ENCODE peak calls at places on chromosomes 1 and 21, in seven cellular contexts. One of them, this sample, is unnamed.

GRCh38 chr1:159817276-159818041 is 9.2 kb upstream of the SLAMF8 start:
- DNase-seq in heart left ventricle: no peak
- DNase-seq in HFF-Myc: no peak
- DNase-seq in pancreas: no peak
- DNase-seq in left ventricle myocardium inferior: no peak
- DNase-seq in endothelial cell of umbilical vein: peak
- DNase-seq in endodermal cell: no peak
- DNase-seq in this sample: no peak

GRCh38 chr1:206735553-206736031 is 35.0 kb upstream of the IL19 start:
- DNase-seq in pancreas: no peak
- DNase-seq in endothelial cell of umbilical vein: peak
- DNase-seq in left ventricle myocardium inferior: no peak
- DNase-seq in heart left ventricle: no peak
- DNase-seq in endodermal cell: no peak
- DNase-seq in HFF-Myc: no peak
- DNase-seq in this sample: no peak

GRCh38 chr1:221856188-221857093 is 114.6 kb upstream of the DUSP10 start:
- DNase-seq in pancreas: no peak
- DNase-seq in left ventricle myocardium inferior: no peak
- DNase-seq in heart left ventricle: no peak
- DNase-seq in HFF-Myc: no peak
- DNase-seq in endothelial cell of umbilical vein: no peak
- DNase-seq in endodermal cell: no peak
- DNase-seq in this sample: no peak

GRCh38 chr1:159746676-159747075 is 32.3 kb upstream of the CRP start:
- DNase-seq in HFF-Myc: no peak
- DNase-seq in pancreas: no peak
- DNase-seq in heart left ventricle: no peak
- DNase-seq in endodermal cell: no peak
- DNase-seq in endothelial cell of umbilical vein: peak
- DNase-seq in left ventricle myocardium inferior: no peak
- DNase-seq in this sample: no peak

GRCh38 chr1:8113257-8114220 is 87.4 kb upstream of the ERRFI1 start:
- DNase-seq in endodermal cell: no peak
- DNase-seq in HFF-Myc: no peak
- DNase-seq in left ventricle myocardium inferior: no peak
- DNase-seq in heart left ventricle: peak
- DNase-seq in endothelial cell of umbilical vein: peak
- DNase-seq in pancreas: no peak
- DNase-seq in this sample: no peak

GRCh38 chr1:245105815-245106410 is 48.9 kb upstream of the KIF26B start:
- DNase-seq in endodermal cell: no peak
- DNase-seq in endothelial cell of umbilical vein: no peak
- DNase-seq in heart left ventricle: no peak
- DNase-seq in pancreas: no peak
- DNase-seq in left ventricle myocardium inferior: no peak
- DNase-seq in HFF-Myc: no peak
- DNase-seq in this sample: no peak

GRCh38 chr1:240956424-240956823 is 344.5 kb upstream of the GREM2 start:
- DNase-seq in HFF-Myc: no peak
- DNase-seq in pancreas: no peak
- DNase-seq in heart left ventricle: no peak
- DNase-seq in endodermal cell: no peak
- DNase-seq in endothelial cell of umbilical vein: no peak
- DNase-seq in left ventricle myocardium inferior: no peak
- DNase-seq in this sample: no peak

GRCh38 chr1:173134029-173134428 is 73.1 kb downstream of the TNFSF4 start:
- DNase-seq in endodermal cell: no peak
- DNase-seq in HFF-Myc: no peak
- DNase-seq in heart left ventricle: no peak
- DNase-seq in pancreas: no peak
- DNase-seq in endothelial cell of umbilical vein: no peak
- DNase-seq in left ventricle myocardium inferior: no peak
- DNase-seq in this sample: no peak

GRCh38 chr1:245383396-245384330 is 228.9 kb downstream of the KIF26B start:
- DNase-seq in endodermal cell: peak
- DNase-seq in left ventricle myocardium inferior: no peak
- DNase-seq in HFF-Myc: no peak
- DNase-seq in endothelial cell of umbilical vein: no peak
- DNase-seq in pancreas: no peak
- DNase-seq in heart left ventricle: no peak
- DNase-seq in this sample: no peak

GRCh38 chr1:35725591-35725990 is 6.9 kb upstream of the C1orf216 start:
- DNase-seq in heart left ventricle: no peak
- DNase-seq in pancreas: no peak
- DNase-seq in left ventricle myocardium inferior: no peak
- DNase-seq in HFF-Myc: no peak
- DNase-seq in endothelial cell of umbilical vein: no peak
- DNase-seq in endodermal cell: no peak
- DNase-seq in this sample: no peak

GRCh38 chr21:26832513-26832912 is 12.7 kb downstream of the ADAMTS1 start:
- DNase-seq in pancreas: no peak
- DNase-seq in endodermal cell: no peak
- DNase-seq in left ventricle myocardium inferior: no peak
- DNase-seq in endothelial cell of umbilical vein: no peak
- DNase-seq in heart left ventricle: no peak
- DNase-seq in HFF-Myc: no peak
- DNase-seq in this sample: no peak

GRCh38 chr1:228471762-228472398 is 15.3 kb upstream of the RNF187 start:
- DNase-seq in pancreas: no peak
- DNase-seq in heart left ventricle: no peak
- DNase-seq in endodermal cell: no peak
- DNase-seq in left ventricle myocardium inferior: no peak
- DNase-seq in endothelial cell of umbilical vein: peak
- DNase-seq in HFF-Myc: no peak
- DNase-seq in this sample: no peak

GRCh38 chr1:240004086-240004749 is 87.5 kb upstream of the FMN2 start:
- DNase-seq in endodermal cell: peak
- DNase-seq in HFF-Myc: peak
- DNase-seq in pancreas: no peak
- DNase-seq in left ventricle myocardium inferior: no peak
- DNase-seq in endothelial cell of umbilical vein: no peak
- DNase-seq in heart left ventricle: no peak
- DNase-seq in this sample: no peak

GRCh38 chr21:34022557-34023335 is 50.6 kb upstream of the MRPS6 start:
- DNase-seq in pancreas: no peak
- DNase-seq in endothelial cell of umbilical vein: no peak
- DNase-seq in heart left ventricle: no peak
- DNase-seq in left ventricle myocardium inferior: no peak
- DNase-seq in endodermal cell: peak
- DNase-seq in HFF-Myc: no peak
- DNase-seq in this sample: no peak

GRCh38 chr1:48025076-48025475 is 27.9 kb upstream of the TRABD2B start:
- DNase-seq in endodermal cell: peak
- DNase-seq in HFF-Myc: no peak
- DNase-seq in endothelial cell of umbilical vein: no peak
- DNase-seq in pancreas: no peak
- DNase-seq in heart left ventricle: no peak
- DNase-seq in left ventricle myocardium inferior: no peak
- DNase-seq in this sample: no peak

GRCh38 chr1:32891630-32892029 is 5.3 kb downstream of the HPCA start:
- DNase-seq in endothelial cell of umbilical vein: no peak
- DNase-seq in endodermal cell: no peak
- DNase-seq in heart left ventricle: no peak
- DNase-seq in HFF-Myc: no peak
- DNase-seq in pancreas: no peak
- DNase-seq in left ventricle myocardium inferior: no peak
- DNase-seq in this sample: no peak

GRCh38 chr1:32891241-32891570 is 4.9 kb downstream of the HPCA start:
- DNase-seq in endothelial cell of umbilical vein: no peak
- DNase-seq in endodermal cell: no peak
- DNase-seq in pancreas: no peak
- DNase-seq in heart left ventricle: no peak
- DNase-seq in HFF-Myc: no peak
- DNase-seq in left ventricle myocardium inferior: no peak
- DNase-seq in this sample: no peak

GRCh38 chr1:32894019-32894600 is 7.1 kb downstream of the TMEM54 start:
- DNase-seq in endodermal cell: peak
- DNase-seq in endothelial cell of umbilical vein: no peak
- DNase-seq in pancreas: no peak
- DNase-seq in HFF-Myc: no peak
- DNase-seq in heart left ventricle: no peak
- DNase-seq in left ventricle myocardium inferior: no peak
- DNase-seq in this sample: no peak

GRCh38 chr1:32893198-32894018 is 7.1 kb downstream of the HPCA start:
- DNase-seq in HFF-Myc: no peak
- DNase-seq in left ventricle myocardium inferior: peak
- DNase-seq in pancreas: peak
- DNase-seq in endodermal cell: peak
- DNase-seq in endothelial cell of umbilical vein: no peak
- DNase-seq in heart left ventricle: peak
- DNase-seq in this sample: no peak

DNA sequence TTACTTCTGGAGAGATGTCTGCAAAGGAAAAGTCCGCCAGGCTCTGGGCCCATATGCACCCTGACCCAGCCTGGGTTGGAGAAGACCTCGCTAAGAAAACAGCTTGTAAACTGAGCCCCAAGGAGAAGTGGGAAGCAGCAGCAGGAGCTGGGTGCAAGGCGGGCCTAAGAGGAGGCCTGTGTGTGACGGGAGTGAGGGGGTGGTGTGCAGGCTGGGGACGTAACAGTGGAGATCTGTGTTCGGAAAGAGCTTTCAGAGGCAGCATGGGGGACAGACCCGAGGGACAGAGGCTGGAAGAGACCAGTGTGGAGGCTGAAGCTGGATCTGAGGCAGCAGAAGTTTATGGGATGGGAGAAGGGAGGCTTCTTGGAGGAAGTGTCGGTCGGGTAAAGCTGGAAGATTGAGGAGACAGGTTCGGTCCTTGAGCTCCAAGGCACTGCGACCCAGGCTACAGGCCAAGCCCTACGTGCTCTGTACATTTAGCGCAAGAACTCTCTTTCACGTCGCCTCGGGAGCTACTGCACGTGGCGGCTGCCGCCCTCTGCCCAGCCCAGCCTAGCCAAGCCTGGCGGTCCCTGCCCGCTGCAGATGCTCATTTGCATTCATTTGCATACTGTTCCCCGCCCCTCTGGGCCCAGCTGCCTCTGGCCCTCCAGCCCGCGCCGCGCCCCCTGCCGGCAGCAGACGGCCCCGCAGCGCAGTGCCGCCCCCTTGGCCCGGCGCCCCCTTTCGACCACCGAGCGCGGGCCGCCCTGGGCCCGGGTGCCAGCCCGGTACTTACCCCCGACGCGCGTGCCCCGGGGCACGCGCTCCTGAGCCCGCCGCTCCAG is 6.3 kb downstream of the HPCA start:
- DNase-seq in left ventricle myocardium inferior: no peak
- DNase-seq in endothelial cell of umbilical vein: no peak
- DNase-seq in HFF-Myc: no peak
- DNase-seq in endodermal cell: peak
- DNase-seq in heart left ventricle: no peak
- DNase-seq in pancreas: no peak
- DNase-seq in this sample: no peak
- TF ChIP-seq CTCF in left ventricle myocardium inferior: peak
- TF ChIP-seq CTCF in endothelial cell of umbilical vein: peak
- TF ChIP-seq CTCF in HFF-Myc: peak
- TF ChIP-seq CTCF in endodermal cell: peak
- TF ChIP-seq CTCF in heart left ventricle: peak
- TF ChIP-seq CTCF in pancreas: no peak
- TF ChIP-seq CTCF in this sample: peak

GRCh38 chr1:201732351-201732750 is 96.6 kb upstream of the IPO9 start:
- DNase-seq in left ventricle myocardium inferior: no peak
- DNase-seq in HFF-Myc: no peak
- DNase-seq in heart left ventricle: no peak
- DNase-seq in endodermal cell: no peak
- DNase-seq in endothelial cell of umbilical vein: no peak
- DNase-seq in pancreas: no peak
- DNase-seq in this sample: no peak
- TF ChIP-seq CTCF in left ventricle myocardium inferior: no peak
- TF ChIP-seq CTCF in HFF-Myc: no peak
- TF ChIP-seq CTCF in heart left ventricle: no peak
- TF ChIP-seq CTCF in endodermal cell: no peak
- TF ChIP-seq CTCF in endothelial cell of umbilical vein: no peak
- TF ChIP-seq CTCF in pancreas: no peak
- TF ChIP-seq CTCF in this sample: no peak

GRCh38 chr1:232792949-232793348 is 12.3 kb upstream of the MAP10 start:
- DNase-seq in pancreas: no peak
- DNase-seq in heart left ventricle: no peak
- DNase-seq in endodermal cell: no peak
- DNase-seq in HFF-Myc: no peak
- DNase-seq in left ventricle myocardium inferior: no peak
- DNase-seq in endothelial cell of umbilical vein: no peak
- DNase-seq in this sample: no peak

GRCh38 chr1:232789660-232790059 is 15.6 kb upstream of the MAP10 start:
- DNase-seq in left ventricle myocardium inferior: no peak
- DNase-seq in heart left ventricle: no peak
- DNase-seq in endodermal cell: no peak
- DNase-seq in endothelial cell of umbilical vein: no peak
- DNase-seq in HFF-Myc: no peak
- DNase-seq in pancreas: no peak
- DNase-seq in this sample: no peak

GRCh38 chr1:232795497-232796068 is 9.6 kb upstream of the MAP10 start:
- DNase-seq in endothelial cell of umbilical vein: no peak
- DNase-seq in HFF-Myc: no peak
- DNase-seq in endodermal cell: no peak
- DNase-seq in heart left ventricle: no peak
- DNase-seq in left ventricle myocardium inferior: no peak
- DNase-seq in pancreas: no peak
- DNase-seq in this sample: no peak

GRCh38 chr1:232788235-232788872 is 16.9 kb upstream of the MAP10 start:
- DNase-seq in heart left ventricle: no peak
- DNase-seq in left ventricle myocardium inferior: no peak
- DNase-seq in HFF-Myc: no peak
- DNase-seq in pancreas: no peak
- DNase-seq in endodermal cell: no peak
- DNase-seq in endothelial cell of umbilical vein: no peak
- DNase-seq in this sample: no peak

DNA sequence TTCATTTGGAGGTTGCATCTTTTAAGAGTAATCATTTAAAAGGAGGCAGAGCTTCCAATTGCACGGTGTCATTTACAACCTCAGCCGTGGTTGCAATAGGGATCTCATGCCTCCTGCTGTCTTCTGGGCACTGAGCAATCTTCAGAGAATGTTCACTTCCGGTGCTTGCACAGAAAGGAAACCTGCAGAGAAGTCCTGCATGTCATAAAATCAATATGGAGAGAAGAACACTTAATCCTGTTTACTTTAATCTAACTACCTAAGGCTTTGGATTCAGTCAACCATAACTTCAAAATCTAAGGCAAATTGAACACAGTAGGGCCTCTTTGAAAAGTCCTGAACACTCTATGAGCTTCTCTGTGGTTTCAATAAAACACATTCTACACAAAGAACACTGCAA is 11.3 kb upstream of the MAP10 start:
- DNase-seq in endothelial cell of umbilical vein: peak
- DNase-seq in left ventricle myocardium inferior: no peak
- DNase-seq in endodermal cell: no peak
- DNase-seq in heart left ventricle: no peak
- DNase-seq in HFF-Myc: peak
- DNase-seq in pancreas: no peak
- DNase-seq in this sample: no peak
- TF ChIP-seq CTCF in endothelial cell of umbilical vein: no peak
- TF ChIP-seq CTCF in left ventricle myocardium inferior: no peak
- TF ChIP-seq CTCF in endodermal cell: no peak
- TF ChIP-seq CTCF in heart left ventricle: no peak
- TF ChIP-seq CTCF in HFF-Myc: peak
- TF ChIP-seq CTCF in pancreas: no peak
- TF ChIP-seq CTCF in this sample: peak

DNA sequence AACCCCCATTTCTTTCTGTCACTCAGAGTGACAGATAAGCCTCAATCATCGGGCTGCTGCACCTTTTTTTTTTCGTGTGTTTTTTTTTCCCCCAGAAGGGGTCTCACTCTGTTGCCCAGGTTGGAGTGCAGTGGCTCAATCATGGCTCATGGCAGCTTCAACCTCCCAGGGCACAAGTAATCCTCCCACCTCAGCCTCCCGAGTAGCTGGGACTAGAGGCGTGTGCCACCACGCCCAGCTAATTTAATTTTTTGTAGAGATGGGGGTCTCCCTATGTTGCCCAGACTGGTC is 1.2 kb upstream of the TMPRSS2 start:
- DNase-seq in endodermal cell: no peak
- DNase-seq in HFF-Myc: no peak
- DNase-seq in pancreas: no peak
- DNase-seq in left ventricle myocardium inferior: no peak
- DNase-seq in heart left ventricle: no peak
- DNase-seq in endothelial cell of umbilical vein: no peak
- DNase-seq in this sample: no peak
- TF ChIP-seq CTCF in endodermal cell: no peak
- TF ChIP-seq CTCF in HFF-Myc: no peak
- TF ChIP-seq CTCF in pancreas: no peak
- TF ChIP-seq CTCF in left ventricle myocardium inferior: no peak
- TF ChIP-seq CTCF in heart left ventricle: no peak
- TF ChIP-seq CTCF in endothelial cell of umbilical vein: no peak
- TF ChIP-seq CTCF in this sample: no peak

This sample was measured in AG09319.